ENCODE peak calls at places on chromosomes 2 and 18, in six cellular contexts. D is GM12878, S is IMR-90, A is A549, F is hepatocyte, M is PC-3. U is an unnamed sample.

GRCh38 chr2:136325844-136326291 is 207.9 kb upstream of the CXCR4 start:
- DNase-seq in D (no peak), S (no peak), A (no peak), F (no peak), M (no peak), U (no peak)

GRCh38 chr2:133765693-133766092 is 197.4 kb upstream of the NCKAP5 start:
- DNase-seq in D (no peak), S (no peak), A (no peak), F (peak), M (peak), U (no peak)

GRCh38 chr18:6058941-6059340 is 163.6 kb upstream of the TMEM200C start:
- DNase-seq in D (no peak), S (peak), A (no peak), F (peak), M (peak), U (peak)

GRCh38 chr2:238306680-238306998 is 13.7 kb upstream of the TRAF3IP1 start:
- DNase-seq in D (no peak), S (no peak), A (no peak), F (no peak), M (no peak), U (no peak)

GRCh38 chr2:151526572-151527090 is 116.9 kb downstream of the RIF1 start:
- DNase-seq in D (no peak), S (no peak), A (no peak), F (no peak), M (no peak), U (no peak)

GRCh38 chr2:236499691-236500573 is 69.7 kb upstream of the ACKR3 start:
- DNase-seq in D (no peak), S (no peak), A (no peak), F (no peak), M (no peak), U (peak)

GRCh38 chr2:118032169-118033013 is 18.5 kb upstream of the CCDC93 start:
- DNase-seq in D (no peak), S (peak), A (peak), F (peak), M (peak), U (no peak)

GRCh38 chr2:48043746-48044145 is 137.4 kb upstream of the FBXO11 start:
- DNase-seq in D (no peak), S (peak), A (no peak), F (no peak), M (no peak), U (no peak)

GRCh38 chr2:11775384-11775783 is 29.0 kb downstream of the LPIN1 start:
- DNase-seq in D (peak), S (peak), A (no peak), F (no peak), M (no peak), U (peak)

GRCh38 chr2:62156861-62157496 is 38.9 kb upstream of the B3GNT2 start:
- DNase-seq in D (no peak), S (no peak), A (no peak), F (no peak), M (no peak), U (no peak)

GRCh38 chr2:8594731-8595427 is 87.0 kb upstream of the ID2 start:
- DNase-seq in D (no peak), S (peak), A (no peak), F (no peak), M (no peak), U (peak)

GRCh38 chr2:9099341-9099751 is 95.9 kb upstream of the MBOAT2 start:
- DNase-seq in D (peak), S (peak), A (no peak), F (no peak), M (peak), U (peak)

GRCh38 chr2:22867921-22868320 is 517.1 kb upstream of the KLHL29 start:
- DNase-seq in D (no peak), S (no peak), A (no peak), F (peak), M (no peak), U (no peak)

GRCh38 chr2:61368687-61369665 is 101.9 kb downstream of the USP34 start:
- DNase-seq in D (no peak), S (no peak), A (no peak), F (no peak), M (no peak), U (peak)

GRCh38 chr2:23926289-23926749 is 604 bp downstream of the ATAD2B start:
- DNase-seq in D (no peak), S (no peak), A (peak), F (no peak), M (no peak), U (no peak)

GRCh38 chr2:176089843-176090395 is 2.6 kb upstream of the HOXD13 start:
- DNase-seq in D (no peak), S (no peak), A (no peak), F (no peak), M (no peak), U (no peak)

GRCh38 chr2:205474746-205475145 is 207.6 kb upstream of the NRP2 start:
- DNase-seq in D (no peak), S (peak), A (no peak), F (no peak), M (peak), U (peak)

GRCh38 chr2:238865015-238865719 is 17.3 kb downstream of the TWIST2 start:
- DNase-seq in D (no peak), S (no peak), A (no peak), F (no peak), M (no peak), U (no peak)

DNA sequence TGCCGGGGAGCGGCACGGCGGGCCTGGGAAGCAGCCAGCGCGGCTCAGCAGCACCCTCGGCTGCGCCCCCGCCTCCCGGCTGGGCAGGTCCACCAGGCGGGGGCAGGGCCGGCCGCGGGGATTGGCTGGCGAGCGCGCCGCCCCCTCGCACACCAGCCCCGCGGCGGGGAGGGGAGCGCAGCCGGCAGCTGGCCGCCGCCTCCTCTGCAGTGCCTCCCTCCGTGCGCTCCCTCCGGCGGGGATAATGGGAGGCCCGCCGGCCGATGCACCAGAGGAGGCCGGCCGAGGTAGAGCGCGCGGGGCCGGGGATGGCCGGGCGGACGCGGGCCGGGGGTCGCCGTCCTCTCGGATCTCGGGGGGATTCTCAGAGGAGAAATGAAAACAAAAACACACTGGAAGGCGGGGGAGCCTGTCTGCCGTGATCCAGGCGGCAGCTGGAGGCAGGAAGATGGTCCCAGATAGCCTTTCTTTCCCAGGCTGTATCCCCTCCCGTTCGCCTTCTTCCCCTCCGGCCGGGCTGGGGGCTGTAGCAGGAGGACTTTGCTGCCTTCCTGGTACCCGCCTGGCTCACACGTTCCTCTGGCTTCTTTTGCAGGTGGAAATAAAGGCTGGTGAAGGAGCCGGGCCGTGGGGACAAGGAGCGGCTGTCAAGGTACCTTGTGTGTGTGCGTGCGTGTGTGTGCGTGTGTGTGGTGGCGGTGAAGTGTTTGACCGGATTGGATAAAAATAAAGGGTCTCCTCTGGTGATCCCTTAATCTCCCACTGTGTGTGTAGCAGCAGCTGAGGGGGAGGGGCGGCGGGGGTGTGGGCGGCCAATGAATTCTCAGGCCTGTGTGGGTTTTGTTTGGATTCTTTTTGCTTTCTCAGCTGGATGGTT is 18.0 kb downstream of the TET3 start:
- DNase-seq in D (no peak), S (peak), A (no peak), F (peak), M (peak), U (peak)
- H3K4me3 ChIP-seq in D (peak), S (peak), A (peak), F (peak), M (peak), U (peak)

GRCh38 chr2:20559277-20559676 is 91.6 kb downstream of the HS1BP3 start:
- DNase-seq in D (no peak), S (no peak), A (no peak), F (no peak), M (no peak), U (no peak)

GRCh38 chr2:20561703-20562454 is 89.0 kb downstream of the HS1BP3 start:
- DNase-seq in D (no peak), S (peak), A (no peak), F (peak), M (no peak), U (peak)

GRCh38 chr2:20558391-20559150 is 92.3 kb downstream of the HS1BP3 start:
- DNase-seq in D (no peak), S (no peak), A (no peak), F (no peak), M (no peak), U (no peak)

GRCh38 chr2:20560891-20561702 is 89.8 kb downstream of the HS1BP3 start:
- DNase-seq in D (no peak), S (no peak), A (no peak), F (no peak), M (no peak), U (no peak)

DNA sequence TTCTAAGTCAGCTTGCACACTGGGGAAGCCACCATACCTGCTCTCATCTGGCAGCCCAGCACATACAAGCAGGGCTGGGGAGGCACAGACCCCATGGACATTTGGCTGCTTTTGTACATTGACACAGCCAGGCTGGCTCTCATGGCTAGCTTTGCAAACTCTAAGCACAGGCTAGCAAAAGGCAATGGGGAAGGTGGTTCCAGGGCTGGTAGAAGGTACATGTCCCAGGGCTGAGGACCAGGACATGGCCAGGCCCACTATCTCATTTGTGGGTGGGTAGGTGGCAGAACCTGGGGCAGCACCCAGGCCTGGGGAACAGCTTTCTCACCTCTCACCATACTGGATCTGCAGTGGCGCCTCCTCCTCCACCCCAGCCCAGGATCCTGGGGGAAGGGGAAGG is 90.9 kb downstream of the HS1BP3 start:
- DNase-seq in D (no peak), S (no peak), A (no peak), F (no peak), M (no peak), U (no peak)
- H3K4me2 ChIP-seq in D (no peak), S (no peak), A (no peak), F (no peak), M (no peak), U (no peak)

GRCh38 chr18:35971661-35972196 is 750 bp upstream of the RMP24 start:
- DNase-seq in D (no peak), S (no peak), A (no peak), F (peak), M (no peak), U (no peak)

GRCh38 chr18:35969676-35970075 is 2.8 kb upstream of the RMP24 start:
- DNase-seq in D (no peak), S (no peak), A (no peak), F (no peak), M (no peak), U (no peak)

GRCh38 chr18:35972197-35973000 is at the start of gene RMP24:
- DNase-seq in D (peak), S (peak), A (peak), F (peak), M (peak), U (peak)

GRCh38 chr18:35973650-35974049 is 1.2 kb downstream of the RMP24 start:
- DNase-seq in D (no peak), S (no peak), A (no peak), F (no peak), M (no peak), U (no peak)

GRCh38 chr18:35974181-35974580 is 1.7 kb downstream of the RMP24 start:
- DNase-seq in D (no peak), S (no peak), A (no peak), F (no peak), M (no peak), U (no peak)
- H3K4me3 ChIP-seq in D (no peak), S (no peak), A (no peak), F (no peak), M (peak), U (peak)

DNA sequence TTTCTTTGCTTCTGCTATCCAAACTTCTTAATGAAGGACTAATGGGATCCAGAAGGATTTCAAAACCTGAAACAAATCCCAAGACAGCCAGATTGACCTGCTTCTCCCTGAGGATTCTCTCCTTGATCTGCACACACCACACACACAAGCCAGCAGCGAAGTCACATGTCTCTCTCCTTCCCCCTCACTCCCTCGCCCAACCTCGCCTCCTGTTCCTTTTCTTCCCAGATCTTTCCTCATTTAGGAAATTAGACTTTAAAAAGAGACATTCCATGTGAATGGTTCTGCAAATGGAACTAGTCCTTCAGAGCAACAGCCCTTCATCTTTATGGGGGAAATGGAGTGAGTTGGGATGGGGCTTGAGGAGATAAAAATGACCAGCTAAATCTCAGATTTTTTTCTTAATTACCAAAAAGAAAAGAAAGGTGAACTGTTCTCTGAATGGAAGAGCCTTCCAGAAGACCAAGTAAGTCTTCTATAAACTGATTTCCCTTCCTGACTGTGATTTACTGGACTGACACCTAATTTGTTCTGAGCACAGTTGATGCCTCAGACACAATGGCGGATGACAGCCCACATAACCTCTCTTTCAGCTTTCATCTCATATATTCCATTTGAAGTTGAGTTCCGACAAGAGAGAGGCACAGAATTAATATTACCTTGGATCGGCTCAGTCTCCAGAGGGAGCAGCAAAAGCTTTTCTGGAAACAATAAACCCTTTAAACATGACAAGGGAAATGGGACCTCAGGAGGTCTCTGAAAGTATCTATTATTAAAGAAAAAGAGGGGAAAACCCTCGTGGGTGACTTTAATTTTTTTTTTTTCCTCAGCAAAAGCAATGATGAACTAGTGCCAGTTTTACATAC is 638.9 kb upstream of the SETBP1 start:
- DNase-seq in D (no peak), S (no peak), A (no peak), F (no peak), M (no peak), U (no peak)
- H3K4me2 ChIP-seq in D (no peak), S (no peak), A (no peak), F (no peak), M (no peak), U (no peak)

DNA sequence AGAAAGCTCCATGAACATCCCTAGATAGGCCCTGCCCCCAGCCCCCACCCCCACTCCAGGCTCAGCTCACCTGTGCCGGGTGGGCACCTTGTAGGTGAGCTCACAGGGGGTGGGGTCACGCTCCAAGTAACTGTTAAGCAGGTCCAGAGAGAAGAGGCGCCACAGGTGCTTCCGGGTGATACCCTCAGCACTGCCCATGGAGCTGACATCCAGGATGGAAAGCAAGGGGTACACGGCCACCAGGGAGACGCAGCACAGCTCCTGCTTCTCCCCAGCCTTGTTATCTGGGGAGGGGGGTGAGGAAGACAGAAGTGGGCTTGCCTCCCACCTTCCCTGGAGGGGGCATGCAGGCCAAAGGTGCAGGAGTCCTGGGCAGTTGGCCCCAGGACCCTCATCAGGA is 21.9 kb downstream of the CFAP65 start:
- DNase-seq in D (no peak), S (no peak), A (no peak), F (no peak), M (no peak), U (no peak)
- H3K4me3 ChIP-seq in D (no peak), S (no peak), A (no peak), F (no peak), M (no peak), U (no peak)

GRCh38 chr18:59916746-59917145 is 16.9 kb downstream of the PMAIP1 start:
- DNase-seq in D (no peak), S (no peak), A (no peak), F (no peak), M (peak), U (no peak)
- H3K4me2 ChIP-seq in D (no peak), S (no peak), A (no peak), F (no peak), M (peak), U (no peak)

DNA sequence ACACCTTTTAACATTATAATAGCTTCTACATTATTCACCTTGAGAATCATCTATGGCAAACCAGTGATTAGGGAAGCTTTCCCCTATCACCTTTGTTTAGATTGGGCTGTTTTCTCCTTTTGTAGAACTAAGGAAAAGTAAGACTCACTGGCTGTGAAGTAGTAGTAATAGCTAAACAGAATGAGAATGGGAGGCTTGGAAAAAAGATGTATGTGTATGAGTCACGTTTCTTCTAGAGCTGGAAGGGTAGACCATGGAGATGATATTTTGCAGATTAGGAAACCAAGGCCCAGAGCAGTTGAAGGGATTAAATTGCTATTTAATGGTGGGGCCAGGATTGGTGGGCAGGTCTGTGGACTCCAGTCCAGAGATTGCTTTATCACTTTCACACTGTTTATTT is 214.5 kb downstream of the MCFD2 start:
- DNase-seq in D (no peak), S (peak), A (no peak), F (peak), M (peak), U (no peak)
- H3K4me3 ChIP-seq in D (peak), S (peak), A (peak), F (peak), M (peak), U (peak)

GRCh38 chr2:222693837-222694236 is 22.4 kb downstream of the MOGAT1 start:
- DNase-seq in D (no peak), S (no peak), A (peak), F (peak), M (peak), U (no peak)
- H3K4me2 ChIP-seq in D (no peak), S (no peak), A (no peak), F (no peak), M (no peak), U (no peak)

GRCh38 chr2:144183744-144184143 is 336.2 kb downstream of the ZEB2 start:
- DNase-seq in D (peak), S (peak), A (no peak), F (peak), M (no peak), U (peak)
- H3K4me3 ChIP-seq in D (no peak), S (no peak), A (no peak), F (no peak), M (no peak), U (no peak)